ENCODE peak calls at places on chromosomes 3 and 15, in eight cellular contexts. Y, W, R, L, F, S, T and U are unnamed samples.

GRCh38 chr3:120567370-120568197 is 28.6 kb upstream of the NDUFB4 start:
- DNase-seq in W (no peak), L (no peak), S (peak; percentile 11), T (peak; percentile 44), R (peak; percentile 45), Y (peak; percentile 43), F (peak; percentile 69), U (no peak)

GRCh38 chr3:142028174-142028833 is 121.0 kb downstream of the TFDP2 start:
- DNase-seq in W (no peak), L (peak; percentile 58), R (peak; percentile 68), F (peak; percentile 72), Y (peak; percentile 81), T (peak; percentile 85), S (no peak), U (no peak)

GRCh38 chr3:67083277-67083676 is 85.2 kb downstream of the KBTBD8 start:
- DNase-seq in L (no peak), W (no peak), F (no peak), S (no peak), Y (no peak), R (no peak), T (peak; percentile 39), U (no peak)

GRCh38 chr3:61505197-61505596 is 56.2 kb upstream of the PTPRG start:
- DNase-seq in S (no peak), L (no peak), R (no peak), Y (no peak), W (no peak), T (no peak), F (no peak), U (no peak)

GRCh38 chr15:25901841-25902610 is 38.9 kb upstream of the ATP10A start:
- DNase-seq in L (no peak), S (no peak), Y (no peak), R (no peak), T (no peak), W (no peak), F (no peak), U (no peak)

GRCh38 chr3:127182446-127182845 is 10.5 kb upstream of the PRR23E start:
- DNase-seq in Y (no peak), T (no peak), W (peak; percentile 48), F (no peak), S (no peak), L (no peak), R (no peak), U (peak; percentile 64)

GRCh38 chr15:75339531-75340240 is 3.8 kb downstream of the COMMD4 start:
- DNase-seq in T (no peak), F (no peak), L (no peak), R (no peak), W (peak; percentile 37), S (no peak), Y (no peak), U (no peak)

GRCh38 chr15:71888797-71889196 is 78.4 kb downstream of the NR2E3 start:
- DNase-seq in R (no peak), F (no peak), S (no peak), L (no peak), T (no peak), Y (no peak), W (no peak), U (no peak)

GRCh38 chr15:96345560-96346389 is 15.3 kb downstream of the NR2F2 start:
- DNase-seq in Y (peak; percentile 81), W (peak; percentile 96), R (peak; percentile 80), T (peak; percentile 85), L (peak; percentile 82), F (no peak), S (peak; percentile 47), U (no peak)

GRCh38 chr3:111739241-111739952 is 119.7 kb upstream of the PHLDB2 start:
- DNase-seq in R (peak; percentile 85), S (peak; percentile 91), T (peak; percentile 81), Y (peak; percentile 44), F (peak; percentile 86), W (no peak), L (peak; percentile 54), U (no peak)

GRCh38 chr3:129606522-129607390 is at the start of gene PLXND1:
- DNase-seq in F (peak; percentile 30), W (peak; percentile 94), S (no peak), T (peak; percentile 64), R (peak; percentile 57), L (peak; percentile 83), Y (peak; percentile 73), U (peak; percentile 92)

GRCh38 chr3:45524605-45525004 is 69.9 kb upstream of the LIMD1 start:
- DNase-seq in Y (peak; percentile 56), S (no peak), T (no peak), L (no peak), F (peak; percentile 52), R (no peak), W (no peak), U (no peak)

GRCh38 chr3:65955792-65956477 is 82.8 kb downstream of the MAGI1 start:
- DNase-seq in R (peak; percentile 37), T (peak; percentile 69), F (peak; percentile 75), W (no peak), Y (peak; percentile 57), S (peak; percentile 93), L (no peak), U (no peak)

GRCh38 chr15:31365655-31366127 is 39.1 kb downstream of the KLF13 start:
- DNase-seq in Y (peak; percentile 84), T (peak; percentile 92), L (peak; percentile 91), W (peak; percentile 99), S (no peak), R (no peak), F (peak; percentile 72), U (peak; percentile 96)

DNA sequence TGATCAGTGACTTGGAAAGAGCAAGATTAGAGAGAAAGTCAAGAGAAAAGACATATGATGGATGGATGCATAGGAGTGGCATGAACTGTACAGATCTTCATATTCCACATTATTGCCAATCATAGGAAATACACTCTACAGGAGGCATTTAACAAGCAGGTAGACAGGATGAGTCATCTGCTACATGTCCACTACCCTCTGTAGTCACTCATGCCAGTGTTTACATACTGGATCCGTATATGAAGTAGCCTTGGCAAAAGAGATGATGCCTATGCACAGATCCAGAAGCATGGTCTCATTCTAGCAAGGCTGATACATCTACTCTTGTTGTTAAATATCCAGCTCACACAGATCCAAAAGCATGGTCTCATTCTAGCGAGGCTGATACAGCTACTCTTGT is 632.1 kb downstream of the ROBO2 start:
- DNase-seq in S (no peak), R (no peak), Y (no peak), L (no peak), F (no peak), T (no peak), W (no peak), U (no peak)
- TF ChIP-seq CTCF in S (no peak), R (no peak), Y (no peak), L (no peak), F (no peak), T (no peak), W (no peak), U (no peak)

GRCh38 chr15:59741274-59741906 is 52.3 kb upstream of the BNIP2 start:
- DNase-seq in W (no peak), R (peak; percentile 40), T (peak; percentile 23), Y (peak; percentile 9), L (no peak), S (peak; percentile 18), F (no peak), U (no peak)

GRCh38 chr15:59739557-59740186 is 50.6 kb upstream of the BNIP2 start:
- DNase-seq in S (no peak), F (no peak), R (no peak), T (no peak), Y (no peak), L (no peak), W (no peak), U (no peak)

GRCh38 chr15:59738676-59739075 is 49.6 kb upstream of the BNIP2 start:
- DNase-seq in Y (no peak), R (no peak), F (no peak), W (no peak), L (no peak), T (no peak), S (peak; percentile 46), U (no peak)

DNA sequence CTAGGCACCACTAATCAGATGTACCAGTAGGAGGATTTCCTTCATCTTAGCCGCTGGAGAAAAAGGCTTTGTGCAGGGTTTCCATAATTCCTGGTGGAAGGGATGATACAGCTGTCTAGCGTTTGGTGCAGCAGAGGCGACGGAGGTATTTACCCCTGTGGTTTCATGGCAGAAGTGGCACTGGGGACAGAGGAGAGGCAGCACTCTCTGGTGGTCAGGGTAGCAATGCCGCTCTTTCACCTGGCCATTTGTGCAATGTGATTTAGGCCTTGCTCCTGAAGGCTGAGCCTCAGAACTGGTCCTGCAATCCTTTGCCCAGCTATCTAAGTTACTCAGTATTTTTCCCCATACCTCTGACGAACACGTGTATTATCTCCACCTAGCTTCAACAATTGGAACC is 47.1 kb upstream of the BNIP2 start:
- DNase-seq in S (no peak), R (peak; percentile 20), F (peak; percentile 4), Y (no peak), T (no peak), W (no peak), L (no peak), U (no peak)
- TF ChIP-seq CTCF in S (no peak), R (no peak), F (peak; percentile 76), Y (no peak), T (peak; percentile 35), W (no peak), L (no peak), U (no peak)

DNA sequence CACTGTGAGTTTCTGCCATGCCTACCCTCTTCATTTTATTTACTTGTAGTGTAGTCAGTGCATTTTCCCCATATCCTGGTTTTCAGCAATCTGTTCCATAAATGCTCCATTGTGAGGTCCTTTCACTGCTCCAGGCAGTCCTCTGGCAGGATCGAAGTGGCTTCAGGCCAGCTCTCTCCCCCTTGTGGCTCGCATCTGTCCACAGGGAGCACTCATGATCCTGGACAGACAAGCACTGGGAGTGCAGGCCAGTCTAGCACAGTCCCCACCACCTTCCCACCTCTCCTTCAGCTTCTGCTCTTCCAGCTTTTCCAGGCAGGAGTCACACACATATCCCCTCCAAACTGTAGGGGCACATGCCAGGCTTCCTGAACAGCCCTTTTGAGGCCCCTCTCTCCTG is 173.6 kb downstream of the PPM1L start:
- DNase-seq in W (peak; percentile 71), T (no peak), S (no peak), L (peak; percentile 57), R (peak; percentile 7), F (peak; percentile 25), Y (peak; percentile 12), U (no peak)
- TF ChIP-seq CTCF in W (peak; percentile 3), T (peak; percentile 15), S (peak; percentile 42), L (peak; percentile 39), R (no peak), F (peak; percentile 38), Y (no peak), U (no peak)

GRCh38 chr15:29454506-29454905 is 184.9 kb upstream of the NSMCE3 start:
- DNase-seq in W (no peak), T (no peak), F (no peak), S (no peak), L (no peak), R (no peak), Y (no peak), U (no peak)

GRCh38 chr15:29448320-29448719 is 178.7 kb upstream of the NSMCE3 start:
- DNase-seq in R (no peak), L (no peak), F (no peak), Y (no peak), T (no peak), S (no peak), W (no peak), U (no peak)

GRCh38 chr15:29449136-29449535 is 179.5 kb upstream of the NSMCE3 start:
- DNase-seq in T (no peak), F (no peak), R (peak; percentile 13), L (no peak), Y (no peak), S (no peak), W (no peak), U (no peak)

GRCh38 chr15:29452881-29453731 is 183.5 kb upstream of the NSMCE3 start:
- DNase-seq in F (no peak), Y (no peak), T (no peak), S (no peak), W (no peak), L (no peak), R (no peak), U (no peak)

GRCh38 chr15:29451201-29451781 is 181.7 kb upstream of the NSMCE3 start:
- DNase-seq in S (peak; percentile 11), F (no peak), L (no peak), R (peak; percentile 44), T (no peak), W (no peak), Y (no peak), U (no peak)
- TF ChIP-seq CTCF in S (peak; percentile 48), F (no peak), L (no peak), R (peak; percentile 45), T (no peak), W (peak; percentile 7), Y (no peak), U (no peak)